ENCODE peak calls at places on chromosomes 4 and X, in seven cellular contexts. One of them, this sample, is unnamed.

GRCh38 chr4:153220709-153221367 is 16.6 kb downstream of the TRIM2 start:
- DNase-seq in mucosa of descending colon: no peak
- DNase-seq in adrenal gland: no peak
- DNase-seq in CD4-positive, alpha-beta T cell: no peak
- DNase-seq in activated naive CD8-positive, alpha-beta T cell treated with anti-CD3 and anti-CD28 coated beads, Interleukin-2, amount 50 U/mL, for 16 hours: no peak
- DNase-seq in NCI-H460: no peak
- DNase-seq in fibroblast of lung: peak
- DNase-seq in this sample: no peak

GRCh38 chr4:180363817-180364216 is 1879.4 kb upstream of the TENM3 start:
- DNase-seq in NCI-H460: no peak
- DNase-seq in CD4-positive, alpha-beta T cell: no peak
- DNase-seq in fibroblast of lung: no peak
- DNase-seq in activated naive CD8-positive, alpha-beta T cell treated with anti-CD3 and anti-CD28 coated beads, Interleukin-2, amount 50 U/mL, for 16 hours: no peak
- DNase-seq in adrenal gland: no peak
- DNase-seq in mucosa of descending colon: no peak
- DNase-seq in this sample: no peak

GRCh38 chr4:105186701-105187158 is 40.1 kb downstream of the TET2 start:
- DNase-seq in fibroblast of lung: peak
- DNase-seq in CD4-positive, alpha-beta T cell: no peak
- DNase-seq in mucosa of descending colon: no peak
- DNase-seq in NCI-H460: no peak
- DNase-seq in adrenal gland: peak
- DNase-seq in activated naive CD8-positive, alpha-beta T cell treated with anti-CD3 and anti-CD28 coated beads, Interleukin-2, amount 50 U/mL, for 16 hours: no peak
- DNase-seq in this sample: peak

GRCh38 chr4:45072981-45073380 is 346.6 kb upstream of the GNPDA2 start:
- DNase-seq in NCI-H460: no peak
- DNase-seq in activated naive CD8-positive, alpha-beta T cell treated with anti-CD3 and anti-CD28 coated beads, Interleukin-2, amount 50 U/mL, for 16 hours: no peak
- DNase-seq in adrenal gland: no peak
- DNase-seq in fibroblast of lung: no peak
- DNase-seq in CD4-positive, alpha-beta T cell: no peak
- DNase-seq in mucosa of descending colon: no peak
- DNase-seq in this sample: no peak

GRCh38 chr4:105145913-105146285 is 777 bp upstream of the TET2 start:
- DNase-seq in mucosa of descending colon: no peak
- DNase-seq in adrenal gland: peak
- DNase-seq in CD4-positive, alpha-beta T cell: peak
- DNase-seq in fibroblast of lung: no peak
- DNase-seq in NCI-H460: no peak
- DNase-seq in activated naive CD8-positive, alpha-beta T cell treated with anti-CD3 and anti-CD28 coated beads, Interleukin-2, amount 50 U/mL, for 16 hours: no peak
- DNase-seq in this sample: no peak

GRCh38 chr4:40606239-40606767 is 23.4 kb downstream of the RBM47 start:
- DNase-seq in activated naive CD8-positive, alpha-beta T cell treated with anti-CD3 and anti-CD28 coated beads, Interleukin-2, amount 50 U/mL, for 16 hours: no peak
- DNase-seq in NCI-H460: no peak
- DNase-seq in adrenal gland: no peak
- DNase-seq in mucosa of descending colon: no peak
- DNase-seq in CD4-positive, alpha-beta T cell: no peak
- DNase-seq in fibroblast of lung: no peak
- DNase-seq in this sample: no peak

GRCh38 chr4:177596035-177596434 is 153.8 kb upstream of the AGA start:
- DNase-seq in CD4-positive, alpha-beta T cell: no peak
- DNase-seq in NCI-H460: peak
- DNase-seq in activated naive CD8-positive, alpha-beta T cell treated with anti-CD3 and anti-CD28 coated beads, Interleukin-2, amount 50 U/mL, for 16 hours: no peak
- DNase-seq in mucosa of descending colon: no peak
- DNase-seq in fibroblast of lung: peak
- DNase-seq in adrenal gland: peak
- DNase-seq in this sample: no peak

GRCh38 chrX:73943572-73943899 is 360.4 kb upstream of the ZCCHC13 start:
- DNase-seq in fibroblast of lung: no peak
- DNase-seq in NCI-H460: no peak
- DNase-seq in CD4-positive, alpha-beta T cell: no peak
- DNase-seq in activated naive CD8-positive, alpha-beta T cell treated with anti-CD3 and anti-CD28 coated beads, Interleukin-2, amount 50 U/mL, for 16 hours: no peak
- DNase-seq in adrenal gland: no peak
- DNase-seq in mucosa of descending colon: no peak
- DNase-seq in this sample: no peak

GRCh38 chr4:138205531-138206233 is 36.5 kb downstream of the SLC7A11 start:
- DNase-seq in adrenal gland: no peak
- DNase-seq in NCI-H460: no peak
- DNase-seq in fibroblast of lung: no peak
- DNase-seq in mucosa of descending colon: no peak
- DNase-seq in activated naive CD8-positive, alpha-beta T cell treated with anti-CD3 and anti-CD28 coated beads, Interleukin-2, amount 50 U/mL, for 16 hours: no peak
- DNase-seq in CD4-positive, alpha-beta T cell: no peak
- DNase-seq in this sample: no peak

GRCh38 chr4:112520598-112521122 is 4.7 kb upstream of the NEUROG2 start:
- DNase-seq in fibroblast of lung: no peak
- DNase-seq in NCI-H460: no peak
- DNase-seq in adrenal gland: no peak
- DNase-seq in mucosa of descending colon: no peak
- DNase-seq in activated naive CD8-positive, alpha-beta T cell treated with anti-CD3 and anti-CD28 coated beads, Interleukin-2, amount 50 U/mL, for 16 hours: no peak
- DNase-seq in CD4-positive, alpha-beta T cell: no peak
- DNase-seq in this sample: no peak

GRCh38 chr4:77956917-77957316 is 94.3 kb downstream of the MRPL1 start:
- DNase-seq in NCI-H460: no peak
- DNase-seq in activated naive CD8-positive, alpha-beta T cell treated with anti-CD3 and anti-CD28 coated beads, Interleukin-2, amount 50 U/mL, for 16 hours: no peak
- DNase-seq in adrenal gland: no peak
- DNase-seq in CD4-positive, alpha-beta T cell: no peak
- DNase-seq in mucosa of descending colon: no peak
- DNase-seq in fibroblast of lung: no peak
- DNase-seq in this sample: no peak

GRCh38 chrX:48700246-48700645 is 3.7 kb downstream of the SUV39H1 start:
- DNase-seq in activated naive CD8-positive, alpha-beta T cell treated with anti-CD3 and anti-CD28 coated beads, Interleukin-2, amount 50 U/mL, for 16 hours: no peak
- DNase-seq in CD4-positive, alpha-beta T cell: no peak
- DNase-seq in mucosa of descending colon: no peak
- DNase-seq in adrenal gland: no peak
- DNase-seq in NCI-H460: no peak
- DNase-seq in fibroblast of lung: no peak
- DNase-seq in this sample: no peak

GRCh38 chr4:33725861-33726260 is 2518.5 kb downstream of the ARAP2 start:
- DNase-seq in adrenal gland: no peak
- DNase-seq in NCI-H460: no peak
- DNase-seq in mucosa of descending colon: no peak
- DNase-seq in CD4-positive, alpha-beta T cell: no peak
- DNase-seq in fibroblast of lung: no peak
- DNase-seq in activated naive CD8-positive, alpha-beta T cell treated with anti-CD3 and anti-CD28 coated beads, Interleukin-2, amount 50 U/mL, for 16 hours: no peak
- DNase-seq in this sample: no peak

GRCh38 chr4:123838426-123838825 is 441.8 kb downstream of the SPRY1 start:
- DNase-seq in mucosa of descending colon: no peak
- DNase-seq in NCI-H460: no peak
- DNase-seq in adrenal gland: no peak
- DNase-seq in CD4-positive, alpha-beta T cell: no peak
- DNase-seq in fibroblast of lung: no peak
- DNase-seq in activated naive CD8-positive, alpha-beta T cell treated with anti-CD3 and anti-CD28 coated beads, Interleukin-2, amount 50 U/mL, for 16 hours: no peak
- DNase-seq in this sample: no peak